ENCODE peak calls at places on chromosomes 1 and 21, in five cellular contexts. One of them, this sample, is unnamed.

GRCh38 chr1:30085814-30086770 is 637.3 kb downstream of the MATN1 start:
- DNase-seq in cardiac fibroblast: peak; percentile 63
- DNase-seq in fibroblast of lung: peak; percentile 56
- DNase-seq in epithelial cell of esophagus: no peak
- DNase-seq in tibial nerve: peak; percentile 34
- DNase-seq in this sample: no peak

GRCh38 chr21:32587112-32587511 is 1.8 kb upstream of the TCP10L start:
- DNase-seq in tibial nerve: no peak
- DNase-seq in cardiac fibroblast: no peak
- DNase-seq in fibroblast of lung: no peak
- DNase-seq in epithelial cell of esophagus: no peak
- DNase-seq in this sample: no peak

GRCh38 chr1:18922319-18922726 is 20.0 kb upstream of the ALDH4A1 start:
- DNase-seq in fibroblast of lung: peak; percentile 91
- DNase-seq in epithelial cell of esophagus: peak; percentile 46
- DNase-seq in cardiac fibroblast: peak; percentile 95
- DNase-seq in tibial nerve: peak; percentile 83
- DNase-seq in this sample: no peak

GRCh38 chr1:39195166-39196111 is 9.1 kb upstream of the MACF1 start:
- DNase-seq in tibial nerve: no peak
- DNase-seq in cardiac fibroblast: peak; percentile 49
- DNase-seq in fibroblast of lung: peak; percentile 87
- DNase-seq in epithelial cell of esophagus: no peak
- DNase-seq in this sample: no peak

GRCh38 chr1:31579374-31579773 is 3.1 kb downstream of the TINAGL1 start:
- DNase-seq in tibial nerve: no peak
- DNase-seq in cardiac fibroblast: peak; percentile 73
- DNase-seq in epithelial cell of esophagus: no peak
- DNase-seq in fibroblast of lung: no peak
- DNase-seq in this sample: no peak

GRCh38 chr1:71045463-71046028 is 2.1 kb downstream of the PTGER3 start:
- DNase-seq in cardiac fibroblast: no peak
- DNase-seq in epithelial cell of esophagus: no peak
- DNase-seq in tibial nerve: no peak
- DNase-seq in fibroblast of lung: no peak
- DNase-seq in this sample: no peak

GRCh38 chr1:199545780-199546179 is 481.7 kb upstream of the NR5A2 start:
- DNase-seq in tibial nerve: no peak
- DNase-seq in fibroblast of lung: no peak
- DNase-seq in cardiac fibroblast: peak; percentile 3
- DNase-seq in epithelial cell of esophagus: peak; percentile 86
- DNase-seq in this sample: no peak

GRCh38 chr1:246139745-246140182 is 367.3 kb downstream of the SMYD3 start:
- DNase-seq in fibroblast of lung: peak; percentile 96
- DNase-seq in tibial nerve: no peak
- DNase-seq in epithelial cell of esophagus: peak; percentile 96
- DNase-seq in cardiac fibroblast: peak; percentile 32
- DNase-seq in this sample: no peak

GRCh38 chr1:28243685-28244439 is 7.9 kb downstream of the ATP5IF1 start:
- DNase-seq in cardiac fibroblast: no peak
- DNase-seq in fibroblast of lung: no peak
- DNase-seq in epithelial cell of esophagus: peak; percentile 37
- DNase-seq in tibial nerve: no peak
- DNase-seq in this sample: no peak

GRCh38 chr1:67815303-67816095 is 17.8 kb downstream of the GNG12 start:
- DNase-seq in cardiac fibroblast: no peak
- DNase-seq in tibial nerve: no peak
- DNase-seq in epithelial cell of esophagus: peak; percentile 76
- DNase-seq in fibroblast of lung: no peak
- DNase-seq in this sample: no peak

GRCh38 chr1:164575356-164575755 is 16.4 kb downstream of the PBX1 start:
- DNase-seq in fibroblast of lung: no peak
- DNase-seq in epithelial cell of esophagus: no peak
- DNase-seq in cardiac fibroblast: no peak
- DNase-seq in tibial nerve: no peak
- DNase-seq in this sample: no peak

GRCh38 chr1:164578474-164579200 is 19.7 kb downstream of the PBX1 start:
- DNase-seq in tibial nerve: no peak
- DNase-seq in epithelial cell of esophagus: no peak
- DNase-seq in cardiac fibroblast: no peak
- DNase-seq in fibroblast of lung: no peak
- DNase-seq in this sample: no peak

GRCh38 chr1:164579346-164579745 is 20.4 kb downstream of the PBX1 start:
- DNase-seq in cardiac fibroblast: no peak
- DNase-seq in tibial nerve: no peak
- DNase-seq in fibroblast of lung: no peak
- DNase-seq in epithelial cell of esophagus: peak; percentile 62
- DNase-seq in this sample: no peak

GRCh38 chr1:164577291-164577690 is 18.3 kb downstream of the PBX1 start:
- DNase-seq in epithelial cell of esophagus: no peak
- DNase-seq in tibial nerve: no peak
- DNase-seq in fibroblast of lung: no peak
- DNase-seq in cardiac fibroblast: peak; percentile 48
- DNase-seq in this sample: no peak

GRCh38 chr1:164576311-164577271 is 17.6 kb downstream of the PBX1 start:
- DNase-seq in epithelial cell of esophagus: peak; percentile 56
- DNase-seq in fibroblast of lung: peak; percentile 64
- DNase-seq in tibial nerve: no peak
- DNase-seq in cardiac fibroblast: peak; percentile 77
- DNase-seq in this sample: peak; percentile 41
- H3K4me3 ChIP-seq in epithelial cell of esophagus: no peak overlapping the region
- H3K4me3 ChIP-seq in fibroblast of lung: peak overlapping the region; percentile 27
- H3K4me3 ChIP-seq in tibial nerve: peak overlapping the region; percentile 41
- H3K4me3 ChIP-seq in cardiac fibroblast: peak overlapping the region; percentile 35
- H3K4me3 ChIP-seq in this sample: peak overlapping the region; percentile 37

GRCh38 chr1:107748529-107748928 is 216.5 kb downstream of the VAV3 start:
- DNase-seq in tibial nerve: no peak
- DNase-seq in cardiac fibroblast: peak; percentile 6
- DNase-seq in fibroblast of lung: peak; percentile 23
- DNase-seq in epithelial cell of esophagus: peak; percentile 51
- DNase-seq in this sample: no peak
- TF ChIP-seq CTCF in tibial nerve: peak; percentile 25
- TF ChIP-seq CTCF in cardiac fibroblast: no peak
- TF ChIP-seq CTCF in fibroblast of lung: peak; percentile 43
- TF ChIP-seq CTCF in epithelial cell of esophagus: peak; percentile 53
- TF ChIP-seq CTCF in this sample: peak; percentile 5

GRCh38 chr1:210754931-210755670 is 378.8 kb downstream of the KCNH1 start:
- DNase-seq in tibial nerve: no peak
- DNase-seq in epithelial cell of esophagus: peak; percentile 82
- DNase-seq in cardiac fibroblast: no peak
- DNase-seq in fibroblast of lung: peak; percentile 45
- DNase-seq in this sample: no peak
- H3K4me3 ChIP-seq in tibial nerve: no peak overlapping the region
- H3K4me3 ChIP-seq in epithelial cell of esophagus: no peak overlapping the region
- H3K4me3 ChIP-seq in cardiac fibroblast: no peak overlapping the region
- H3K4me3 ChIP-seq in fibroblast of lung: no peak overlapping the region
- H3K4me3 ChIP-seq in this sample: no peak overlapping the region

DNA sequence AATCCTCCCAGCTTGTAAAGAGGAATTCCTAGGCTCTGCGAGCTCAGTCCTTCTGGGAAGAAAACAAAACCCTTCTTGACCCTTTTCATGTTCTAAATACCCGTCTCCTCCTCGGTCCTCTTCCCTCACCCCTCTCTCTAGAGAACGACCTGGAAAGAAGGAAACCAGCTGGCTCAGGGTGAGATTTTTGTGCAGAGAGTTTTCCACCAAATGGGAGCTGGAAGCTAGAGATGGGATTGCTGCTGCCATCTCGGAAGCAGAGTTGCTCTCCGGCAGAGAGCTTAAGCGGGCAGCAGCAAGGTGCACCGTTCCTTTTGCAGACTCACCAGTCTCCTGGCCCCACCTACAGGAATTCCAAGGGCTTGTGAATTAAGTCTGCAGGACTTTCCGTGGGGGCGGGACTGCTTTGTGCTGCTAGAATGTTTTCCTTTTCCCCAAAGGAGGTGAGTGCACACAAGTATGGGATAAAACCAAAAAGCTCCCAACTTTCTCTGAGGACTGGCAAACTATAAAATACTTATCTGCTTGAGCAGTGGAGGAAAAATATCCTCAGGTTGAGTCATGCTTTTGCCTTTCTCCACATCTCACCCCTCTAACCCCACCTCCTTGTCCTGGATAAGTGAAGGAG is 29.1 kb upstream of the KIAA0040 start:
- DNase-seq in fibroblast of lung: peak; percentile 13
- DNase-seq in cardiac fibroblast: peak; percentile 13
- DNase-seq in epithelial cell of esophagus: peak; percentile 86
- DNase-seq in tibial nerve: no peak
- DNase-seq in this sample: no peak
- TF ChIP-seq CTCF in fibroblast of lung: no peak
- TF ChIP-seq CTCF in cardiac fibroblast: no peak
- TF ChIP-seq CTCF in epithelial cell of esophagus: peak; percentile 40
- TF ChIP-seq CTCF in tibial nerve: no peak
- TF ChIP-seq CTCF in this sample: no peak

DNA sequence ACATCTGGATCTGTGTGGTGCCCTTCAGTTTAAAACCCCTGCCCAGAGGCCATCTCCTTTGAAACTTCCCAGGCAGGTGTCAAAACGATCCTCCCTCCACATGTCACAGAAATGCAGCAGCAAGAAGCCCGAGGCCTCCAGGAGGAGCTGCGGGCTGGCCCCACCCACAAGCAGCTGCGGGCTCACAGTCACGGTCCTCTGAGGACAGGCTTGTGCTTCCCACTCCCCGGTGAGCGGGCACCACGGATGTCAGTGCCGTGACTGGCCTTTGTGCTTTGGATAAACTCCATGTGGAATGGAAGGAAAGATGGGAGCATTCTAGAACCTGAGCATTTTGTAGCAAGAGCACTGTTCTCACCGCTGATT is 65.8 kb downstream of the SIK1 start:
- DNase-seq in cardiac fibroblast: no peak
- DNase-seq in fibroblast of lung: no peak
- DNase-seq in tibial nerve: no peak
- DNase-seq in epithelial cell of esophagus: peak; percentile 59
- DNase-seq in this sample: no peak
- H3K4me3 ChIP-seq in cardiac fibroblast: peak overlapping the region; percentile 35
- H3K4me3 ChIP-seq in fibroblast of lung: no peak overlapping the region
- H3K4me3 ChIP-seq in tibial nerve: no peak overlapping the region
- H3K4me3 ChIP-seq in epithelial cell of esophagus: no peak overlapping the region
- H3K4me3 ChIP-seq in this sample: peak overlapping the region; percentile 26

GRCh38 chr1:204302769-204303168 is 57.0 kb downstream of the PLEKHA6 start:
- DNase-seq in cardiac fibroblast: no peak
- DNase-seq in epithelial cell of esophagus: no peak
- DNase-seq in fibroblast of lung: no peak
- DNase-seq in tibial nerve: no peak
- DNase-seq in this sample: no peak
- TF ChIP-seq CTCF in cardiac fibroblast: no peak
- TF ChIP-seq CTCF in epithelial cell of esophagus: no peak
- TF ChIP-seq CTCF in fibroblast of lung: no peak
- TF ChIP-seq CTCF in tibial nerve: no peak
- TF ChIP-seq CTCF in this sample: no peak

GRCh38 chr1:221138516-221138915 is 259.3 kb downstream of the HLX start:
- DNase-seq in tibial nerve: no peak
- DNase-seq in epithelial cell of esophagus: no peak
- DNase-seq in fibroblast of lung: no peak
- DNase-seq in cardiac fibroblast: no peak
- DNase-seq in this sample: no peak

GRCh38 chr1:221141059-221141458 is 261.8 kb downstream of the HLX start:
- DNase-seq in cardiac fibroblast: no peak
- DNase-seq in fibroblast of lung: no peak
- DNase-seq in tibial nerve: no peak
- DNase-seq in epithelial cell of esophagus: no peak
- DNase-seq in this sample: no peak

GRCh38 chr1:221141606-221142285 is 262.5 kb downstream of the HLX start:
- DNase-seq in epithelial cell of esophagus: no peak
- DNase-seq in cardiac fibroblast: peak; percentile 29
- DNase-seq in fibroblast of lung: no peak
- DNase-seq in tibial nerve: no peak
- DNase-seq in this sample: no peak

GRCh38 chr1:221137668-221138067 is 258.4 kb downstream of the HLX start:
- DNase-seq in cardiac fibroblast: no peak
- DNase-seq in fibroblast of lung: no peak
- DNase-seq in tibial nerve: no peak
- DNase-seq in epithelial cell of esophagus: no peak
- DNase-seq in this sample: no peak
- H3K4me3 ChIP-seq in cardiac fibroblast: no peak overlapping the region
- H3K4me3 ChIP-seq in fibroblast of lung: no peak overlapping the region
- H3K4me3 ChIP-seq in tibial nerve: no peak overlapping the region
- H3K4me3 ChIP-seq in epithelial cell of esophagus: no peak overlapping the region
- H3K4me3 ChIP-seq in this sample: no peak overlapping the region